ENCODE peak calls at places on chromosomes 5 and 9, in five cellular contexts. One of them, this sample, is unnamed.

GRCh38 chr5:175826980-175827379 is 44.4 kb upstream of the CPLX2 start:
- DNase-seq in OCI-LY7: peak; percentile 7
- DNase-seq in mesenchymal stem cell: no peak
- DNase-seq in CD8-positive, alpha-beta T cell: no peak
- DNase-seq in cardiac muscle cell: no peak
- DNase-seq in this sample: no peak

GRCh38 chr9:5500441-5501235 is 9.7 kb upstream of the PDCD1LG2 start:
- DNase-seq in OCI-LY7: no peak
- DNase-seq in CD8-positive, alpha-beta T cell: no peak
- DNase-seq in cardiac muscle cell: peak; percentile 95
- DNase-seq in mesenchymal stem cell: peak; percentile 62
- DNase-seq in this sample: no peak

GRCh38 chr5:5531371-5531770 is 108.9 kb downstream of the ICE1 start:
- DNase-seq in cardiac muscle cell: no peak
- DNase-seq in mesenchymal stem cell: no peak
- DNase-seq in OCI-LY7: no peak
- DNase-seq in CD8-positive, alpha-beta T cell: no peak
- DNase-seq in this sample: no peak

GRCh38 chr5:125411163-125412050 is 665.0 kb upstream of the ZNF608 start:
- DNase-seq in mesenchymal stem cell: peak; percentile 57
- DNase-seq in CD8-positive, alpha-beta T cell: no peak
- DNase-seq in cardiac muscle cell: peak; percentile 75
- DNase-seq in OCI-LY7: peak; percentile 16
- DNase-seq in this sample: no peak

GRCh38 chr9:673264-673965 is 168.1 kb upstream of the DMRT1 start:
- DNase-seq in CD8-positive, alpha-beta T cell: no peak
- DNase-seq in OCI-LY7: no peak
- DNase-seq in mesenchymal stem cell: no peak
- DNase-seq in cardiac muscle cell: no peak
- DNase-seq in this sample: no peak

GRCh38 chr9:136465500-136466154 is 17.2 kb downstream of the SEC16A start:
- DNase-seq in OCI-LY7: no peak
- DNase-seq in cardiac muscle cell: no peak
- DNase-seq in CD8-positive, alpha-beta T cell: no peak
- DNase-seq in mesenchymal stem cell: no peak
- DNase-seq in this sample: no peak

GRCh38 chr9:134442087-134442470 is 115.8 kb downstream of the RXRA start:
- DNase-seq in mesenchymal stem cell: no peak
- DNase-seq in OCI-LY7: no peak
- DNase-seq in CD8-positive, alpha-beta T cell: no peak
- DNase-seq in cardiac muscle cell: peak; percentile 45
- DNase-seq in this sample: no peak

GRCh38 chr5:124732891-124733670 is 13.4 kb downstream of the ZNF608 start:
- DNase-seq in cardiac muscle cell: no peak
- DNase-seq in OCI-LY7: no peak
- DNase-seq in mesenchymal stem cell: no peak
- DNase-seq in CD8-positive, alpha-beta T cell: no peak
- DNase-seq in this sample: no peak

GRCh38 chr9:79140751-79141150 is 431.0 kb upstream of the TLE4 start:
- DNase-seq in CD8-positive, alpha-beta T cell: no peak
- DNase-seq in OCI-LY7: no peak
- DNase-seq in mesenchymal stem cell: no peak
- DNase-seq in cardiac muscle cell: no peak
- DNase-seq in this sample: no peak

GRCh38 chr5:64285188-64286130 is 119.8 kb downstream of the RNF180 start:
- DNase-seq in cardiac muscle cell: no peak
- DNase-seq in mesenchymal stem cell: no peak
- DNase-seq in CD8-positive, alpha-beta T cell: no peak
- DNase-seq in OCI-LY7: no peak
- DNase-seq in this sample: no peak

GRCh38 chr9:115194216-115194615 is 76.3 kb upstream of the TNC start:
- DNase-seq in OCI-LY7: no peak
- DNase-seq in mesenchymal stem cell: no peak
- DNase-seq in cardiac muscle cell: no peak
- DNase-seq in CD8-positive, alpha-beta T cell: no peak
- DNase-seq in this sample: no peak

GRCh38 chr5:167699434-167699833 is 592.0 kb upstream of the WWC1 start:
- DNase-seq in cardiac muscle cell: peak; percentile 97
- DNase-seq in CD8-positive, alpha-beta T cell: no peak
- DNase-seq in OCI-LY7: no peak
- DNase-seq in mesenchymal stem cell: peak; percentile 95
- DNase-seq in this sample: no peak

GRCh38 chr9:105672711-105673234 is 10.5 kb downstream of the TAL2 start:
- DNase-seq in cardiac muscle cell: no peak
- DNase-seq in mesenchymal stem cell: no peak
- DNase-seq in OCI-LY7: peak; percentile 71
- DNase-seq in CD8-positive, alpha-beta T cell: no peak
- DNase-seq in this sample: no peak

GRCh38 chr9:113708821-113709713 is 167.0 kb upstream of the ZNF618 start:
- DNase-seq in cardiac muscle cell: no peak
- DNase-seq in mesenchymal stem cell: no peak
- DNase-seq in CD8-positive, alpha-beta T cell: no peak
- DNase-seq in OCI-LY7: no peak
- DNase-seq in this sample: no peak

GRCh38 chr5:98796197-98796972 is 22.9 kb downstream of the RGMB start:
- DNase-seq in cardiac muscle cell: peak; percentile 66
- DNase-seq in OCI-LY7: peak; percentile 40
- DNase-seq in mesenchymal stem cell: peak; percentile 68
- DNase-seq in CD8-positive, alpha-beta T cell: peak; percentile 17
- DNase-seq in this sample: peak; percentile 43

GRCh38 chr5:81542242-81542641 is 148.3 kb upstream of the ACOT12 start:
- DNase-seq in cardiac muscle cell: no peak
- DNase-seq in OCI-LY7: no peak
- DNase-seq in mesenchymal stem cell: no peak
- DNase-seq in CD8-positive, alpha-beta T cell: no peak
- DNase-seq in this sample: no peak

GRCh38 chr5:56383761-56384160 is 150.6 kb upstream of the ANKRD55 start:
- DNase-seq in mesenchymal stem cell: no peak
- DNase-seq in OCI-LY7: no peak
- DNase-seq in cardiac muscle cell: no peak
- DNase-seq in CD8-positive, alpha-beta T cell: no peak
- DNase-seq in this sample: no peak

GRCh38 chr5:310516-310915 is 11.0 kb upstream of the AHRR start:
- DNase-seq in CD8-positive, alpha-beta T cell: no peak
- DNase-seq in OCI-LY7: no peak
- DNase-seq in cardiac muscle cell: no peak
- DNase-seq in mesenchymal stem cell: no peak
- DNase-seq in this sample: no peak

GRCh38 chr5:112709416-112709815 is 28.3 kb upstream of the APC start:
- DNase-seq in OCI-LY7: no peak
- DNase-seq in mesenchymal stem cell: peak; percentile 5
- DNase-seq in CD8-positive, alpha-beta T cell: no peak
- DNase-seq in cardiac muscle cell: no peak
- DNase-seq in this sample: no peak

GRCh38 chr5:132850066-132850465 is 16.2 kb downstream of the GDF9 start:
- DNase-seq in OCI-LY7: no peak
- DNase-seq in CD8-positive, alpha-beta T cell: no peak
- DNase-seq in mesenchymal stem cell: peak; percentile 55
- DNase-seq in cardiac muscle cell: no peak
- DNase-seq in this sample: no peak

GRCh38 chr5:87825583-87825982 is 412.9 kb upstream of the CCNH start:
- DNase-seq in cardiac muscle cell: no peak
- DNase-seq in OCI-LY7: no peak
- DNase-seq in mesenchymal stem cell: peak; percentile 1
- DNase-seq in CD8-positive, alpha-beta T cell: no peak
- DNase-seq in this sample: no peak

GRCh38 chr5:76717222-76718083 is 1.5 kb downstream of the F2R start:
- DNase-seq in OCI-LY7: no peak
- DNase-seq in mesenchymal stem cell: peak; percentile 20
- DNase-seq in CD8-positive, alpha-beta T cell: no peak
- DNase-seq in cardiac muscle cell: peak; percentile 57
- DNase-seq in this sample: no peak

GRCh38 chr9:93133641-93134017 is 422 bp downstream of the NINJ1 start:
- DNase-seq in mesenchymal stem cell: peak; percentile 96
- DNase-seq in cardiac muscle cell: peak; percentile 86
- DNase-seq in CD8-positive, alpha-beta T cell: peak; percentile 28
- DNase-seq in OCI-LY7: no peak
- DNase-seq in this sample: no peak

GRCh38 chr5:150153957-150154617 is 1.6 kb downstream of the PDGFRB start:
- DNase-seq in CD8-positive, alpha-beta T cell: no peak
- DNase-seq in OCI-LY7: peak; percentile 51
- DNase-seq in cardiac muscle cell: peak; percentile 77
- DNase-seq in mesenchymal stem cell: peak; percentile 93
- DNase-seq in this sample: no peak

GRCh38 chr9:87194471-87194870 is 247.2 kb upstream of the GAS1 start:
- DNase-seq in OCI-LY7: no peak
- DNase-seq in cardiac muscle cell: peak; percentile 71
- DNase-seq in mesenchymal stem cell: peak; percentile 93
- DNase-seq in CD8-positive, alpha-beta T cell: no peak
- DNase-seq in this sample: no peak

GRCh38 chr9:130448771-130449170 is 4.0 kb downstream of the ASS1 start:
- DNase-seq in cardiac muscle cell: no peak
- DNase-seq in CD8-positive, alpha-beta T cell: no peak
- DNase-seq in mesenchymal stem cell: no peak
- DNase-seq in OCI-LY7: no peak
- DNase-seq in this sample: no peak

GRCh38 chr5:87400305-87400899 is 12.3 kb downstream of the CCNH start:
- DNase-seq in CD8-positive, alpha-beta T cell: no peak
- DNase-seq in cardiac muscle cell: peak; percentile 64
- DNase-seq in mesenchymal stem cell: peak; percentile 61
- DNase-seq in OCI-LY7: peak; percentile 63
- DNase-seq in this sample: no peak

GRCh38 chr5:140189977-140190867 is 15.2 kb downstream of the CYSTM1 start:
- DNase-seq in mesenchymal stem cell: peak; percentile 88
- DNase-seq in cardiac muscle cell: peak; percentile 51
- DNase-seq in CD8-positive, alpha-beta T cell: no peak
- DNase-seq in OCI-LY7: no peak
- DNase-seq in this sample: no peak

GRCh38 chr9:94757158-94757557 is 30.7 kb downstream of the AOPEP start:
- DNase-seq in CD8-positive, alpha-beta T cell: no peak
- DNase-seq in OCI-LY7: no peak
- DNase-seq in cardiac muscle cell: peak; percentile 70
- DNase-seq in mesenchymal stem cell: peak; percentile 72
- DNase-seq in this sample: no peak

GRCh38 chr9:83166369-83166768 is 103.4 kb upstream of the RASEF start:
- DNase-seq in OCI-LY7: no peak
- DNase-seq in cardiac muscle cell: no peak
- DNase-seq in CD8-positive, alpha-beta T cell: no peak
- DNase-seq in mesenchymal stem cell: no peak
- DNase-seq in this sample: no peak

GRCh38 chr5:156824800-156825199 is 25.3 kb upstream of the PPP1R2B start:
- DNase-seq in cardiac muscle cell: peak; percentile 53
- DNase-seq in CD8-positive, alpha-beta T cell: no peak
- DNase-seq in OCI-LY7: peak; percentile 67
- DNase-seq in mesenchymal stem cell: peak; percentile 45
- DNase-seq in this sample: no peak

GRCh38 chr5:72294473-72294872 is 25.6 kb downstream of the MRPS27 start:
- DNase-seq in CD8-positive, alpha-beta T cell: no peak
- DNase-seq in OCI-LY7: peak; percentile 43
- DNase-seq in mesenchymal stem cell: no peak
- DNase-seq in cardiac muscle cell: no peak
- DNase-seq in this sample: no peak

GRCh38 chr5:144117412-144117811 is 53.0 kb downstream of the YIPF5 start:
- DNase-seq in OCI-LY7: no peak
- DNase-seq in CD8-positive, alpha-beta T cell: no peak
- DNase-seq in cardiac muscle cell: no peak
- DNase-seq in mesenchymal stem cell: peak; percentile 10
- DNase-seq in this sample: no peak

DNA sequence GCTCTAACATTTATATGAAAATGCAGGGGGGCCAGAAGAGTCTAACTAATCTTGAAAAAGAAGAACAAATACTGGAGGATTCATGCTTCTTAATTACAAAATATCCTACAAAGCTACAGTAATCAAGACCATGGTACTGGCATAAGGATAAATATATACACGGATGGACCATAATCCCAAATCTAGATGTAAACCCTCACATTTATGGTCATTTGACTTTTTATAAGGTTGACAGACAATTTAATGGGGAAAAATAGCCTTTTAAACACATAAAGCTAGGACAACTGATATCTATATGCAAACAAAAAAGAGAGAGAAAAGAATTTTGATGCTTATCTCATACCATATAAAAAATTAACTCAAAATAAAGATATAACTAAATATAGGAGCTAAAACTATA is 55.9 kb downstream of the YIPF5 start:
- DNase-seq in CD8-positive, alpha-beta T cell: no peak
- DNase-seq in OCI-LY7: no peak
- DNase-seq in mesenchymal stem cell: no peak
- DNase-seq in cardiac muscle cell: no peak
- DNase-seq in this sample: no peak
- H3K27ac ChIP-seq in CD8-positive, alpha-beta T cell: no peak overlapping the region
- H3K27ac ChIP-seq in OCI-LY7: no peak overlapping the region
- H3K27ac ChIP-seq in mesenchymal stem cell: no peak overlapping the region
- H3K27ac ChIP-seq in cardiac muscle cell: no peak overlapping the region
- H3K27ac ChIP-seq in this sample: no peak overlapping the region

GRCh38 chr5:58410441-58410840 is 49.4 kb downstream of the PLK2 start:
- DNase-seq in OCI-LY7: no peak
- DNase-seq in cardiac muscle cell: peak; percentile 79
- DNase-seq in mesenchymal stem cell: peak; percentile 76
- DNase-seq in CD8-positive, alpha-beta T cell: no peak
- DNase-seq in this sample: no peak
- H3K27ac ChIP-seq in OCI-LY7: no peak overlapping the region
- H3K27ac ChIP-seq in cardiac muscle cell: no peak overlapping the region
- H3K27ac ChIP-seq in mesenchymal stem cell: no peak overlapping the region
- H3K27ac ChIP-seq in CD8-positive, alpha-beta T cell: no peak overlapping the region
- H3K27ac ChIP-seq in this sample: no peak overlapping the region

GRCh38 chr9:98501776-98502175 is 207.0 kb downstream of the GABBR2 start:
- DNase-seq in mesenchymal stem cell: no peak
- DNase-seq in cardiac muscle cell: no peak
- DNase-seq in OCI-LY7: no peak
- DNase-seq in CD8-positive, alpha-beta T cell: no peak
- DNase-seq in this sample: no peak
- H3K27ac ChIP-seq in mesenchymal stem cell: no peak overlapping the region
- H3K27ac ChIP-seq in cardiac muscle cell: no peak overlapping the region
- H3K27ac ChIP-seq in OCI-LY7: no peak overlapping the region
- H3K27ac ChIP-seq in CD8-positive, alpha-beta T cell: no peak overlapping the region
- H3K27ac ChIP-seq in this sample: no peak overlapping the region

DNA sequence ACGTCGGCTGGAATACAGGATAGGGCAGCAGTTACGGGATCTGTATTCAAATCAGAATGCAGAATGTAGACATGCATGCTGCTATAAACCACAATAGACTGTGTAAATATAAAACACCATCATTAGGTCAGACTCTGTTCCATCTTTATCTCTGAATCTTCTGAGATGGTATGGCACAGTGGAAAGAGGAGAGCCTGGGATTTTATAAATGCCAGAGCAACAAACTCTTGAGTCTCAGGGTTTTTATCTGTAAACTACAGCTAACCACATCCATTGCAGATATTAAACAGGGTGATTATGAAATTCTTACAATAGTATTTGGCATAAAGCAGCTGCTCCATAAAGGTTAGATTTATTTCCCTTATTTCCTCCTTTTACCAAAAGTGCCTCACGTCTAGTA is 108.7 kb downstream of the ZDHHC21 start:
- DNase-seq in OCI-LY7: no peak
- DNase-seq in cardiac muscle cell: peak; percentile 25
- DNase-seq in mesenchymal stem cell: peak; percentile 60
- DNase-seq in CD8-positive, alpha-beta T cell: no peak
- DNase-seq in this sample: no peak
- H3K27ac ChIP-seq in OCI-LY7: no peak overlapping the region
- H3K27ac ChIP-seq in cardiac muscle cell: no peak overlapping the region
- H3K27ac ChIP-seq in mesenchymal stem cell: no peak overlapping the region
- H3K27ac ChIP-seq in CD8-positive, alpha-beta T cell: no peak overlapping the region
- H3K27ac ChIP-seq in this sample: no peak overlapping the region

This sample was measured in naive thymus-derived CD4-positive, alpha-beta T cell.